ENCODE peak calls at places on chromosomes 1 and 21, in seven cellular contexts. A is tibial nerve, I is GM23338, P is astrocyte of the spinal cord, X is fibroblast of mammary gland, Q is body of pancreas, E is uterus. K is an unnamed sample.

GRCh38 chr1:167648978-167649752 is 19.1 kb downstream of the RCSD1 start:
- DNase-seq in A (peak; percentile 74), I (peak; percentile 24), P (no peak), X (no peak), Q (no peak), E (no peak), K (peak; percentile 46)

GRCh38 chr1:2414297-2414958 is 2.1 kb upstream of the PEX10 start:
- DNase-seq in A (peak; percentile 67), I (peak; percentile 88), P (peak; percentile 67), X (peak; percentile 49), Q (peak; percentile 77), E (peak; percentile 77), K (peak; percentile 69)

GRCh38 chr1:51712590-51712989 is 95.7 kb downstream of the OSBPL9 start:
- DNase-seq in A (no peak), I (no peak), P (no peak), X (no peak), Q (no peak), E (no peak), K (no peak)

GRCh38 chr1:219460561-219461511 is 152.1 kb downstream of the ZC3H11B start:
- DNase-seq in A (no peak), I (no peak), P (peak; percentile 14), X (peak; percentile 84), Q (no peak), E (no peak), K (no peak)

GRCh38 chr1:81613803-81614202 is 186.9 kb upstream of the ADGRL2 start:
- DNase-seq in A (no peak), I (no peak), P (no peak), X (no peak), Q (no peak), E (no peak), K (no peak)

GRCh38 chr1:219329606-219330005 is 155.9 kb downstream of the LYPLAL1 start:
- DNase-seq in A (no peak), I (no peak), P (peak; percentile 75), X (peak; percentile 37), Q (no peak), E (no peak), K (peak; percentile 45)

GRCh38 chr1:243251544-243251943 is 3.5 kb downstream of the CEP170 start:
- DNase-seq in A (no peak), I (no peak), P (no peak), X (no peak), Q (no peak), E (no peak), K (peak; percentile 59)

GRCh38 chr1:109547412-109548320 is 749 bp upstream of the GNAI3 start:
- DNase-seq in A (peak; percentile 26), I (peak; percentile 40), P (no peak), X (peak; percentile 16), Q (peak; percentile 40), E (no peak), K (no peak)

GRCh38 chr1:222777977-222778376 is 36.9 kb upstream of the DISP1 start:
- DNase-seq in A (peak; percentile 49), I (no peak), P (no peak), X (peak; percentile 93), Q (no peak), E (no peak), K (peak; percentile 92)

GRCh38 chr1:173954179-173954578 is 37.1 kb upstream of the SERPINC1 start:
- DNase-seq in A (no peak), I (no peak), P (peak; percentile 48), X (peak; percentile 36), Q (no peak), E (no peak), K (peak; percentile 28)

GRCh38 chr1:211897011-211897410 is 66.4 kb upstream of the LPGAT1 start:
- DNase-seq in A (no peak), I (no peak), P (no peak), X (no peak), Q (no peak), E (no peak), K (no peak)

GRCh38 chr1:155010211-155010918 is 7.8 kb downstream of the ZBTB7B start:
- DNase-seq in A (no peak), I (no peak), P (no peak), X (no peak), Q (no peak), E (no peak), K (no peak)

GRCh38 chr21:42781981-42782722 is 97.2 kb downstream of the WDR4 start:
- DNase-seq in A (no peak), I (peak; percentile 78), P (no peak), X (no peak), Q (no peak), E (no peak), K (no peak)
- H3K4me3 ChIP-seq in A (no peak overlapping the region), I (peak overlapping the region; percentile 75), P (no peak overlapping the region), X (no peak overlapping the region), Q (no peak overlapping the region), E (no peak overlapping the region), K (no peak overlapping the region)

GRCh38 chr1:8817413-8818324 is at the start of gene RERE:
- DNase-seq in A (peak; percentile 89), I (peak; percentile 93), P (peak; percentile 95), X (peak; percentile 85), Q (peak; percentile 95), E (peak; percentile 95), K (peak; percentile 90)
- TF ChIP-seq CTCF in A (peak; percentile 55), I (no peak), P (no peak), X (no peak), Q (peak; percentile 38), E (peak; percentile 45), K (no peak)

GRCh38 chr1:8163039-8163438 is 136.9 kb upstream of the ERRFI1 start:
- DNase-seq in A (no peak), I (no peak), P (no peak), X (no peak), Q (no peak), E (no peak), K (no peak)
- H3K4me3 ChIP-seq in A (no peak overlapping the region), I (no peak overlapping the region), P (no peak overlapping the region), X (no peak overlapping the region), Q (no peak overlapping the region), E (no peak overlapping the region), K (no peak overlapping the region)

GRCh38 chr1:45573231-45573804 is 10.5 kb upstream of the NASP start:
- DNase-seq in A (no peak), I (peak; percentile 59), P (no peak), X (no peak), Q (no peak), E (no peak), K (peak; percentile 28)
- TF ChIP-seq CTCF in A (no peak), I (no peak), P (no peak), X (no peak), Q (no peak), E (no peak), K (no peak)

GRCh38 chr1:39836595-39837110 is 46.7 kb downstream of the TRIT1 start:
- DNase-seq in A (no peak), I (no peak), P (no peak), X (no peak), Q (no peak), E (no peak), K (no peak)

GRCh38 chr1:39841429-39841828 is 41.9 kb downstream of the TRIT1 start:
- DNase-seq in A (no peak), I (no peak), P (no peak), X (no peak), Q (no peak), E (no peak), K (no peak)

GRCh38 chr1:39840507-39840906 is 42.8 kb downstream of the TRIT1 start:
- DNase-seq in A (no peak), I (no peak), P (no peak), X (no peak), Q (no peak), E (no peak), K (no peak)

GRCh38 chr1:39842030-39842678 is 41.1 kb downstream of the TRIT1 start:
- DNase-seq in A (no peak), I (no peak), P (no peak), X (no peak), Q (no peak), E (no peak), K (no peak)

DNA sequence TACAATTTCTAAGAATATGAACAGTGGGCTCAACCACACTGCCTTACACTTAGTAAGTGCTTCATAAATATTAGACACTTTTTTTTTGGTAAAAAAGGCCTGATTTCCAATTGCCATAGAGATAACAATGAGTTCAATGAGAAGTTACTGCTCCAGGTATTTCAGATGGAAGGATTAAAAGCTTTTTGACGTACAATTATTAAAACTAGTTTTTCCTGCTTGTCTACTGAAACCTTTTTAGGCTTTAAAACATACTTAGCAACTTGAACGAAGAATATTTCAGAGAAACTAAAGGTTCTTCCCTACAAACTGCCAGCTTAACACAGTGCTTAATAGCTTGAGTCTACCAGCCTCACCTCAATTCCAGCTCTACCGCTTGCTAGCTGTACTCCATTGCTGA is 43.7 kb downstream of the TRIT1 start:
- DNase-seq in A (no peak), I (no peak), P (no peak), X (no peak), Q (no peak), E (no peak), K (no peak)
- H3K4me3 ChIP-seq in A (no peak overlapping the region), I (no peak overlapping the region), P (no peak overlapping the region), X (no peak overlapping the region), Q (no peak overlapping the region), E (no peak overlapping the region), K (no peak overlapping the region)

GRCh38 chr21:42426424-42426823 is 22.7 kb downstream of the UBASH3A start:
- DNase-seq in A (no peak), I (no peak), P (no peak), X (no peak), Q (peak; percentile 34), E (no peak), K (no peak)
- TF ChIP-seq CTCF in A (no peak), I (no peak), P (no peak), X (no peak), Q (no peak), E (no peak), K (no peak)

GRCh38 chr1:152515454-152515823 is 1.2 kb downstream of the CRCT1 start:
- DNase-seq in A (no peak), I (peak; percentile 78), P (no peak), X (peak; percentile 19), Q (peak; percentile 15), E (no peak), K (no peak)
- H3K4me3 ChIP-seq in A (no peak overlapping the region), I (peak overlapping the region; percentile 52), P (no peak overlapping the region), X (no peak overlapping the region), Q (no peak overlapping the region), E (no peak overlapping the region), K (no peak overlapping the region)

GRCh38 chr1:91500756-91501526 is at the start of gene CDC7:
- DNase-seq in A (peak; percentile 90), I (peak; percentile 95), P (peak; percentile 94), X (peak; percentile 93), Q (peak; percentile 91), E (peak; percentile 96), K (peak; percentile 96)
- TF ChIP-seq CTCF in A (peak; percentile 41), I (peak; percentile 44), P (peak; percentile 50), X (peak; percentile 25), Q (peak; percentile 43), E (peak; percentile 31), K (peak; percentile 26)

DNA sequence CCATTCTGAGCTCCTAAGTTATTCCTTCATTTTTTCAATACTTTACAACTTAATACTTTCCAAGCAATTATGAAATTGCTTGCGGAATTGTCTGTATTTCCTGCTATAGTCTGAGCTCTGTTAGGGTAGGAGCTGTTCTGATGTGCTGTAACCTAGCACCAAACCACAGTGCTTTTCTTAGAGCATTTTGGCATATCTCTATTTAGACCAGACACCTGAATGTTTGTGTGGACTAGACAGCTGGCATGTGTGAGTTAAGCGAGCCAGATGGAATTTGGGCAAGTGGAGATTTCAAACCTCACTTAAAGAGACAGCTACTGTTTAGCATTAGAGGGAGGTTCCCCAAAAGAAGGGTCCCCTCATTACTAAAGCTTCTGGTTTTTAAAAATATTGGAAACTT is 106.0 kb downstream of the RWDD3 start:
- DNase-seq in A (no peak), I (no peak), P (no peak), X (no peak), Q (no peak), E (no peak), K (no peak)
- H3K4me3 ChIP-seq in A (no peak overlapping the region), I (no peak overlapping the region), P (no peak overlapping the region), X (no peak overlapping the region), Q (no peak overlapping the region), E (no peak overlapping the region), K (no peak overlapping the region)

K was measured in cardiac fibroblast.